ENCODE peak calls at places on chromosomes 12 and 14, in eight cellular contexts. Y is Panc1, B is astrocyte, U is GM06990, P is fibroblast of mammary gland, X is tibial artery, L is Calu3, N is lower leg skin. T is an unnamed sample.
A peak's percentile ranks its signal among the peaks of the same experiment; 100 is the strongest.

GRCh38 chr12:214005-214736 is at the start of gene SLC6A12:
- DNase-seq in Y (no peak), B (no peak), U (no peak), P (no peak), X (no peak), L (no peak), N (no peak), T (no peak)

GRCh38 chr12:19801941-19802340 is 362.6 kb downstream of the AEBP2 start:
- DNase-seq in Y (no peak), B (peak; percentile 81), U (no peak), P (no peak), X (no peak), L (no peak), N (no peak), T (no peak)

GRCh38 chr12:54019111-54019811 is 9.0 kb upstream of the HOXC6 start:
- DNase-seq in Y (no peak), B (no peak), U (no peak), P (peak; percentile 56), X (no peak), L (no peak), N (no peak), T (no peak)

GRCh38 chr14:79281244-79282199 is 929.8 kb downstream of the DIO2 start:
- DNase-seq in Y (no peak), B (no peak), U (no peak), P (no peak), X (no peak), L (no peak), N (no peak), T (no peak)

GRCh38 chr12:76018111-76018510 is 13.5 kb downstream of the PHLDA1 start:
- DNase-seq in Y (no peak), B (peak; percentile 47), U (no peak), P (peak; percentile 23), X (no peak), L (peak; percentile 62), N (no peak), T (no peak)

GRCh38 chr14:100225169-100225568 is 13.8 kb upstream of the YY1 start:
- DNase-seq in Y (no peak), B (no peak), U (no peak), P (no peak), X (no peak), L (no peak), N (no peak), T (no peak)

GRCh38 chr12:15636060-15636890 is 152.9 kb downstream of the EPS8 start:
- DNase-seq in Y (no peak), B (no peak), U (no peak), P (peak; percentile 31), X (no peak), L (no peak), N (no peak), T (no peak)

GRCh38 chr14:85122690-85123089 is 407.3 kb upstream of the FLRT2 start:
- DNase-seq in Y (no peak), B (peak; percentile 59), U (no peak), P (peak; percentile 56), X (no peak), L (no peak), N (no peak), T (no peak)

GRCh38 chr12:103020839-103021238 is 63.4 kb downstream of the ASCL1 start:
- DNase-seq in Y (no peak), B (no peak), U (no peak), P (no peak), X (no peak), L (no peak), N (no peak), T (no peak)

GRCh38 chr14:83300454-83301064 is 1766.9 kb upstream of the SEL1L start:
- DNase-seq in Y (peak; percentile 20), B (peak; percentile 2), U (no peak), P (peak; percentile 38), X (no peak), L (no peak), N (no peak), T (peak; percentile 28)

GRCh38 chr12:67943295-67943892 is 45.9 kb upstream of the IFNG-AS1 start:
- DNase-seq in Y (peak; percentile 47), B (peak; percentile 56), U (peak; percentile 10), P (peak; percentile 78), X (no peak), L (peak; percentile 72), N (no peak), T (peak; percentile 72)
- TF ChIP-seq CTCF in Y (peak; percentile 75), B (peak; percentile 80), U (peak; percentile 47), P (peak; percentile 70), X (peak; percentile 75), L (peak; percentile 35), N (no peak), T (peak; percentile 91)

GRCh38 chr12:20946732-20947131 is 136.2 kb downstream of the SLCO1B3 start:
- DNase-seq in Y (no peak), B (no peak), U (no peak), P (peak; percentile 16), X (no peak), L (no peak), N (no peak), T (no peak)
- TF ChIP-seq CTCF in Y (peak; percentile 45), B (peak; percentile 45), U (peak; percentile 49), P (peak; percentile 44), X (peak; percentile 30), L (no peak), N (no peak), T (peak; percentile 59)

GRCh38 chr12:28107679-28108078 is 82.6 kb upstream of the CCDC91 start:
- DNase-seq in Y (no peak), B (peak; percentile 85), U (no peak), P (peak; percentile 43), X (no peak), L (no peak), N (no peak), T (peak; percentile 43)

GRCh38 chr12:28114488-28114887 is 75.8 kb upstream of the CCDC91 start:
- DNase-seq in Y (peak; percentile 55), B (peak; percentile 54), U (no peak), P (peak; percentile 58), X (no peak), L (no peak), N (no peak), T (peak; percentile 24)

GRCh38 chr12:28108599-28108998 is 81.7 kb upstream of the CCDC91 start:
- DNase-seq in Y (no peak), B (peak; percentile 89), U (no peak), P (no peak), X (no peak), L (no peak), N (no peak), T (no peak)

GRCh38 chr12:28104893-28105864 is 85.1 kb upstream of the CCDC91 start:
- DNase-seq in Y (no peak), B (peak; percentile 56), U (no peak), P (peak; percentile 16), X (no peak), L (no peak), N (no peak), T (no peak)

GRCh38 chr12:28110329-28110728 is 79.9 kb upstream of the CCDC91 start:
- DNase-seq in Y (no peak), B (no peak), U (no peak), P (no peak), X (no peak), L (no peak), N (no peak), T (no peak)
- TF ChIP-seq CTCF in Y (peak; percentile 7), B (no peak), U (no peak), P (no peak), X (no peak), L (no peak), N (no peak), T (peak; percentile 24)

GRCh38 chr12:106329231-106329985 is 26.9 kb downstream of the TCP11L2 start:
- DNase-seq in Y (no peak), B (no peak), U (no peak), P (peak; percentile 10), X (no peak), L (no peak), N (no peak), T (no peak)

GRCh38 chr12:106332536-106332935 is 25.0 kb upstream of the POLR3B start:
- DNase-seq in Y (no peak), B (no peak), U (no peak), P (no peak), X (no peak), L (no peak), N (no peak), T (no peak)

GRCh38 chr12:106333010-106333409 is 24.5 kb upstream of the POLR3B start:
- DNase-seq in Y (no peak), B (no peak), U (no peak), P (no peak), X (no peak), L (no peak), N (no peak), T (no peak)

GRCh38 chr12:106331594-106331993 is 26.0 kb upstream of the POLR3B start:
- DNase-seq in Y (no peak), B (no peak), U (no peak), P (no peak), X (no peak), L (no peak), N (no peak), T (no peak)

GRCh38 chr12:106333756-106334155 is 23.8 kb upstream of the POLR3B start:
- DNase-seq in Y (no peak), B (no peak), U (no peak), P (no peak), X (no peak), L (no peak), N (no peak), T (no peak)
- TF ChIP-seq CTCF in Y (no peak), B (no peak), U (no peak), P (no peak), X (no peak), L (no peak), N (no peak), T (no peak)

GRCh38 chr14:64878775-64879634 is 702 bp downstream of the SPTB start:
- DNase-seq in Y (no peak), B (no peak), U (peak; percentile 14), P (no peak), X (no peak), L (peak; percentile 12), N (no peak), T (no peak)
- TF ChIP-seq CTCF in Y (no peak), B (no peak), U (no peak), P (no peak), X (no peak), L (no peak), N (no peak), T (no peak)

GRCh38 chr12:50167026-50167742 is at the start of gene CERS5:
- DNase-seq in Y (peak; percentile 92), B (peak; percentile 96), U (peak; percentile 99), P (peak; percentile 97), X (peak; percentile 100), L (peak; percentile 97), N (peak; percentile 100), T (peak; percentile 98)
- TF ChIP-seq CTCF in Y (no peak), B (no peak), U (no peak), P (no peak), X (no peak), L (no peak), N (no peak), T (peak; percentile 73)

GRCh38 chr12:63223128-63223527 is 72.1 kb upstream of the AVPR1A start:
- DNase-seq in Y (no peak), B (no peak), U (no peak), P (no peak), X (no peak), L (no peak), N (no peak), T (no peak)

GRCh38 chr12:63222582-63222981 is 71.6 kb upstream of the AVPR1A start:
- DNase-seq in Y (no peak), B (no peak), U (no peak), P (no peak), X (no peak), L (no peak), N (no peak), T (no peak)

GRCh38 chr12:63220921-63221320 is 69.9 kb upstream of the AVPR1A start:
- DNase-seq in Y (no peak), B (no peak), U (no peak), P (no peak), X (no peak), L (no peak), N (no peak), T (no peak)
- TF ChIP-seq CTCF in Y (no peak), B (no peak), U (no peak), P (no peak), X (no peak), L (no peak), N (no peak), T (no peak)